ENCODE peak calls at places on chromosome 16, in six cellular contexts. R, D, X, V, T and S are unnamed samples.

GRCh38 chr16:82641336-82641984 is 14.7 kb downstream of the CDH13 start:
- DNase-seq in X (peak; percentile 38), D (no peak), V (no peak), T (peak; percentile 72), R (no peak), S (no peak)

GRCh38 chr16:19804538-19805323 is 79.9 kb downstream of the GPRC5B start:
- DNase-seq in X (no peak), D (no peak), V (no peak), T (peak; percentile 53), R (peak; percentile 48), S (peak; percentile 2)

GRCh38 chr16:53787423-53787822 is 83.5 kb downstream of the FTO start:
- DNase-seq in V (no peak), T (no peak), R (no peak), X (no peak), D (no peak), S (no peak)

GRCh38 chr16:20868890-20869289 is 31.3 kb downstream of the DCUN1D3 start:
- DNase-seq in T (peak; percentile 71), X (no peak), D (no peak), R (no peak), V (no peak), S (no peak)

GRCh38 chr16:3138823-3139426 is 4.1 kb downstream of the ZNF213 start:
- DNase-seq in V (no peak), T (no peak), D (no peak), X (no peak), R (no peak), S (no peak)

GRCh38 chr16:4313563-4314531 is 2.0 kb upstream of the GLIS2 start:
- DNase-seq in R (no peak), D (no peak), X (no peak), T (no peak), V (no peak), S (no peak)

GRCh38 chr16:55832425-55832787 is 490 bp downstream of the CES1 start:
- DNase-seq in R (no peak), T (no peak), V (no peak), D (no peak), X (peak; percentile 40), S (no peak)

GRCh38 chr16:82544378-82544777 is 82.4 kb upstream of the CDH13 start:
- DNase-seq in R (no peak), T (no peak), X (no peak), V (no peak), D (no peak), S (no peak)